ENCODE peak calls at places on chromosomes 3 and 15, in four cellular contexts. D is neural crest cell, M is HFFc6, K is uterus. F is an unnamed sample.

GRCh38 chr3:55042591-55042990 is 114.7 kb upstream of the LRTM1 start:
- DNase-seq in K (no peak), M (no peak), D (no peak), F (no peak)

GRCh38 chr3:48466386-48467109 is 20.0 kb downstream of the ATRIP start:
- DNase-seq in D (no peak), K (peak), M (no peak), F (no peak)

GRCh38 chr3:191094057-191094456 is 105.0 kb upstream of the OSTN start:
- DNase-seq in K (no peak), D (no peak), M (peak), F (no peak)

GRCh38 chr3:136545664-136546266 is 206.4 kb downstream of the STAG1 start:
- DNase-seq in K (no peak), M (peak), D (no peak), F (no peak)

GRCh38 chr15:87639305-87640011 is 617.1 kb downstream of the NTRK3 start:
- DNase-seq in K (no peak), M (no peak), D (no peak), F (no peak)

GRCh38 chr3:9901967-9902366 is 681 bp upstream of the IL17RE start:
- DNase-seq in K (no peak), M (no peak), D (no peak), F (no peak)

GRCh38 chr3:71444028-71444860 is 139.3 kb downstream of the FOXP1 start:
- DNase-seq in M (peak), K (no peak), D (no peak), F (no peak)

GRCh38 chr3:119294402-119294888 is 262 bp downstream of the ARHGAP31 start:
- DNase-seq in D (peak), M (no peak), K (peak), F (no peak)

GRCh38 chr15:34133511-34133910 is 31.6 kb downstream of the PGBD4 start:
- DNase-seq in D (no peak), M (no peak), K (no peak), F (no peak)

GRCh38 chr15:90650117-90650955 is 66.8 kb upstream of the BLM start:
- DNase-seq in D (no peak), K (no peak), M (peak), F (no peak)

GRCh38 chr3:10518506-10519150 is 13.2 kb upstream of the ATP2B2 start:
- DNase-seq in M (peak), K (peak), D (no peak), F (no peak)

GRCh38 chr3:115272036-115272824 is 125.1 kb upstream of the ZBTB20 start:
- DNase-seq in D (no peak), K (no peak), M (peak), F (no peak)

GRCh38 chr15:86267892-86268291 is 188.2 kb downstream of the AGBL1 start:
- DNase-seq in D (no peak), M (no peak), K (no peak), F (no peak)

GRCh38 chr3:149120051-149120972 is 9.1 kb upstream of the HPS3 start:
- DNase-seq in K (no peak), M (peak), D (no peak), F (no peak)

GRCh38 chr15:58741032-58741431 is 8.5 kb downstream of the ADAM10 start:
- DNase-seq in D (no peak), K (no peak), M (no peak), F (no peak)

GRCh38 chr3:7241584-7242302 is 380.8 kb downstream of the GRM7 start:
- DNase-seq in K (no peak), M (no peak), D (no peak), F (no peak)

GRCh38 chr15:41599061-41599460 is 40.0 kb downstream of the TYRO3 start:
- DNase-seq in K (no peak), D (no peak), M (no peak), F (no peak)

GRCh38 chr15:92141607-92142006 is 252.1 kb upstream of the ST8SIA2 start:
- DNase-seq in D (no peak), K (no peak), M (no peak), F (no peak)

GRCh38 chr15:66662522-66662921 is 39.5 kb upstream of the SMAD6 start:
- DNase-seq in M (no peak), K (no peak), D (no peak), F (no peak)

GRCh38 chr3:81758275-81758674 is 3.2 kb downstream of the GBE1 start:
- DNase-seq in K (no peak), M (peak), D (no peak), F (no peak)

GRCh38 chr3:54299169-54299935 is 177.0 kb downstream of the CACNA2D3 start:
- DNase-seq in K (no peak), D (no peak), M (no peak), F (no peak)

GRCh38 chr3:57577786-57578185 is 19.4 kb downstream of the ARF4 start:
- DNase-seq in D (no peak), M (no peak), K (no peak), F (no peak)

GRCh38 chr15:61621146-61621545 is 392.0 kb upstream of the RORA start:
- DNase-seq in D (peak), M (no peak), K (no peak), F (peak)
- TF ChIP-seq CTCF in D (peak), M (peak), K (peak), F (peak)

GRCh38 chr3:11532865-11533490 is 110.7 kb downstream of the VGLL4 start:
- DNase-seq in M (no peak), K (no peak), D (no peak), F (no peak)

GRCh38 chr3:11534011-11534782 is 109.5 kb downstream of the VGLL4 start:
- DNase-seq in K (no peak), M (no peak), D (no peak), F (no peak)

GRCh38 chr3:11534783-11535081 is 109.0 kb downstream of the VGLL4 start:
- DNase-seq in M (no peak), K (no peak), D (no peak), F (no peak)

GRCh38 chr3:11529281-11529680 is 114.4 kb downstream of the VGLL4 start:
- DNase-seq in M (no peak), K (no peak), D (no peak), F (no peak)

DNA sequence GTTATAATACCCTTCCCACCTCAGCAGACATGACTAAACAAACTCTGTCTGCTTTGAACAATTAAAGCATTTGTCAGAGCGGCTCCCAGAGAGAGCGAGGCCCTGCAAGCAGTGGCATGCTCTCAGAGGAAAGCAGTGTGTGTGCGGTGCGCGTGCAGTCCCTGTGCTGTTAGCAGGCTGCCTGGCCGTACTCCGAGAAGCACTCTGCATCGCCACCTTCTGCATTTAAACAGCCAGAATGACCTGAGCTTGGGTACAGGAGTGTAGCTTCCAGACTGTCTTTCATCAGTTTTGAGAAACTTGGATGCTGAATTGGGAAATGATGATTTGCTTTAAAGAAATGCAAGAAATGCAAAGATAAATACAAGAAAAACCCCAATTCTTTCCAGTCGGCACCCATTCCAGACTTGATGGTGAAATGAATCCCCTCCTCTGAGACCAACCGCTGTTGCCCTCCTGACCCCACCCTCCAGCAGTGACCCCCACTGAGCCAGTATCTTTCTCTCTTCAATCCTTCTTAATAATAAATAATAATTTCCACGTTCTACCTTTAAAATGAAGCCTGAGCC is 113.5 kb downstream of the VGLL4 start:
- DNase-seq in D (peak), K (no peak), M (peak), F (no peak)
- TF ChIP-seq CTCF in D (no peak), K (no peak), M (peak), F (no peak)

GRCh38 chr3:75171632-75172230 is 492.4 kb upstream of the FRG2C start:
- DNase-seq in D (no peak), M (peak), K (no peak), F (no peak)
- TF ChIP-seq CTCF in D (peak), M (peak), K (no peak), F (peak)

GRCh38 chr15:100924436-100924835 is 5.3 kb downstream of the LRRK1 start:
- DNase-seq in K (no peak), D (no peak), M (no peak), F (no peak)

GRCh38 chr15:100926971-100927756 is 8.0 kb downstream of the LRRK1 start:
- DNase-seq in M (no peak), K (no peak), D (no peak), F (no peak)

GRCh38 chr15:100923902-100924301 is 4.7 kb downstream of the LRRK1 start:
- DNase-seq in K (no peak), D (no peak), M (no peak), F (no peak)

GRCh38 chr15:100925480-100925879 is 6.3 kb downstream of the LRRK1 start:
- DNase-seq in M (no peak), K (no peak), D (no peak), F (no peak)

GRCh38 chr15:100926258-100926657 is 7.1 kb downstream of the LRRK1 start:
- DNase-seq in M (no peak), K (no peak), D (no peak), F (no peak)
- TF ChIP-seq CTCF in M (peak), K (no peak), D (no peak), F (no peak)

GRCh38 chr3:127255516-127255915 is 32.3 kb downstream of the PRR20G start:
- DNase-seq in K (no peak), D (no peak), M (no peak), F (no peak)

GRCh38 chr3:127253491-127253890 is 34.4 kb downstream of the PRR20G start:
- DNase-seq in D (no peak), M (no peak), K (no peak), F (no peak)

GRCh38 chr3:127254001-127254400 is 33.8 kb downstream of the PRR20G start:
- DNase-seq in M (no peak), D (no peak), K (no peak), F (no peak)

GRCh38 chr3:127256138-127256537 is 31.7 kb downstream of the PRR20G start:
- DNase-seq in M (no peak), D (no peak), K (no peak), F (no peak)

DNA sequence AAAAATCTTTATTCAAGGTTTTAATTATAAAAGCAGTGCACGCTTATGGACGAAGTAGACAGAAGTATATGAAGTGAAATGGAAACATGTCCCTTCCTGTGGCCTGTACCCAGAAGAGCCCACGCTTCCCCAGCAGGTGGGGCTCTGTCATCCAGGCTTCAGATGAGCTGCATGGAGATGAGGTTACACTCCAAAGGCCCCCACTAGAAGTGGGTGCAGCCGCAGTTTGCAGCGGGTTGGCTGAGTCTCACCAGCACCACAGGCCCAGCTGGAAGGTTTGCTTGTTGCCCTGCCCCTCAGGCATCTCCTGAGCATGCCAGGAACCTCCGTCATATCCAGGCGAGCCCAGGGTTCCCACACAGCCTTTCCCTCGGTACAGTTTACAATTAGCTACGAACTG is 33.1 kb downstream of the PRR20G start:
- DNase-seq in K (no peak), D (no peak), M (no peak), F (no peak)
- TF ChIP-seq CTCF in K (no peak), D (peak), M (peak), F (peak)

GRCh38 chr3:139353920-139354556 is 10.2 kb downstream of the MRPS22 start:
- DNase-seq in M (peak), K (no peak), D (peak), F (no peak)

GRCh38 chr3:139355937-139356336 is 12.1 kb downstream of the MRPS22 start:
- DNase-seq in K (no peak), M (no peak), D (no peak), F (no peak)

GRCh38 chr3:139357899-139358298 is 14.1 kb downstream of the MRPS22 start:
- DNase-seq in K (no peak), D (no peak), M (no peak), F (no peak)

GRCh38 chr3:139354661-139355060 is 10.8 kb downstream of the MRPS22 start:
- DNase-seq in D (no peak), K (no peak), M (no peak), F (no peak)

DNA sequence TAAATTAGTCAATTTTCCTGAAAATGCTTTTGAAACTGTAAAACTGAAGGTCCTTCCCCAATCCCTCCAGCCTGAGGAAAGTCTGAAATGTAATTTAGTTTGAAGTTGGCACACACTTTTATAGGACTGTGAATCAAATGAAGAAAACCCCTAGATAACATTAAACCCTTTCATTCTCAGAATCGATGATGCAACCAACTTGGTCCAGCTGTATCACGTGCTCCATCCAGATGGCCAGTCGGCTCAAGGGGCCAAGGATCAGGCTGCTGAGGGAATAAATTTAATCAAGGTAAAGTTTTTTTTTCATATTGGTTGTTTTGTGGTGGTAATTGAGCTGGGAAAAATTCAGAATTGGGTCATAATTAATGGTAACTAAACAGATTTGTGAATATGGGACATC is 11.7 kb downstream of the MRPS22 start:
- DNase-seq in M (no peak), K (peak), D (no peak), F (no peak)
- TF ChIP-seq CTCF in M (no peak), K (no peak), D (no peak), F (no peak)